ENCODE peak calls at places on chromosomes 12 and 14, in eight cellular contexts. H, S, P, D, M, A, R and E are unnamed samples.

GRCh38 chr12:110689601-110690430 is 901 bp upstream of the HVCN1 start:
- DNase-seq in H (peak), S (no peak), P (no peak), D (no peak), M (peak), A (no peak), R (peak), E (no peak)

GRCh38 chr14:95758331-95758730 is 44.4 kb upstream of the TCL1A start:
- DNase-seq in H (no peak), S (no peak), P (no peak), D (no peak), M (no peak), A (no peak), R (no peak), E (no peak)

GRCh38 chr12:85923767-85924331 is 49.8 kb downstream of the NTS start:
- DNase-seq in H (peak), S (no peak), P (no peak), D (no peak), M (peak), A (no peak), R (peak), E (no peak)

GRCh38 chr12:115963030-115963480 is 314.4 kb downstream of the MED13L start:
- DNase-seq in H (peak), S (no peak), P (no peak), D (no peak), M (peak), A (no peak), R (no peak), E (no peak)

GRCh38 chr12:90652280-90652679 is 302.7 kb downstream of the CCER1 start:
- DNase-seq in H (no peak), S (no peak), P (no peak), D (no peak), M (no peak), A (no peak), R (no peak), E (no peak)

GRCh38 chr14:104595911-104596450 is 8.6 kb downstream of the TMEM179 start:
- DNase-seq in H (no peak), S (no peak), P (no peak), D (no peak), M (no peak), A (no peak), R (no peak), E (no peak)

GRCh38 chr14:85481471-85481870 is 48.5 kb upstream of the FLRT2 start:
- DNase-seq in H (no peak), S (no peak), P (no peak), D (no peak), M (no peak), A (no peak), R (no peak), E (no peak)

GRCh38 chr12:52125499-52125900 is 46.0 kb downstream of the SMIM41 start:
- DNase-seq in H (no peak), S (no peak), P (no peak), D (no peak), M (no peak), A (peak), R (no peak), E (no peak)

GRCh38 chr14:23725980-23726746 is 90.0 kb downstream of the DHRS2 start:
- DNase-seq in H (peak), S (no peak), P (no peak), D (no peak), M (no peak), A (no peak), R (no peak), E (no peak)

GRCh38 chr12:89067436-89067835 is 284.9 kb downstream of the DUSP6 start:
- DNase-seq in H (peak), S (no peak), P (no peak), D (no peak), M (peak), A (no peak), R (no peak), E (no peak)

GRCh38 chr12:100404769-100405407 is 48.0 kb downstream of the SLC17A8 start:
- DNase-seq in H (peak), S (no peak), P (no peak), D (no peak), M (peak), A (peak), R (peak), E (no peak)

GRCh38 chr12:88951177-88951576 is 370.9 kb upstream of the KITLG start:
- DNase-seq in H (no peak), S (no peak), P (no peak), D (no peak), M (no peak), A (no peak), R (no peak), E (no peak)

GRCh38 chr12:115956236-115956635 is 321.3 kb downstream of the MED13L start:
- DNase-seq in H (no peak), S (no peak), P (no peak), D (no peak), M (no peak), A (no peak), R (no peak), E (no peak)

GRCh38 chr12:9880532-9880931 is 757 bp upstream of the KLRF2 start:
- DNase-seq in H (no peak), S (no peak), P (no peak), D (no peak), M (no peak), A (no peak), R (no peak), E (no peak)

GRCh38 chr12:11650279-11650696 is 814 bp downstream of the ETV6 start:
- DNase-seq in H (no peak), S (peak), P (no peak), D (no peak), M (no peak), A (no peak), R (no peak), E (no peak)

GRCh38 chr14:104548802-104549535 is 30.6 kb upstream of the C14orf180 start:
- DNase-seq in H (no peak), S (peak), P (no peak), D (peak), M (no peak), A (peak), R (no peak), E (no peak)

GRCh38 chr12:2185751-2186341 is 133.1 kb downstream of the CACNA1C start:
- DNase-seq in H (no peak), S (no peak), P (no peak), D (no peak), M (no peak), A (no peak), R (no peak), E (no peak)

GRCh38 chr12:2179953-2180736 is 127.4 kb downstream of the CACNA1C start:
- DNase-seq in H (peak), S (peak), P (peak), D (peak), M (peak), A (peak), R (no peak), E (no peak)

GRCh38 chr12:2180737-2181082 is 127.9 kb downstream of the CACNA1C start:
- DNase-seq in H (no peak), S (no peak), P (no peak), D (no peak), M (no peak), A (peak), R (no peak), E (no peak)

GRCh38 chr12:2187195-2187963 is 134.6 kb downstream of the CACNA1C start:
- DNase-seq in H (no peak), S (no peak), P (no peak), D (no peak), M (no peak), A (no peak), R (peak), E (no peak)

GRCh38 chr12:2183556-2184541 is 131.1 kb downstream of the CACNA1C start:
- DNase-seq in H (peak), S (no peak), P (no peak), D (no peak), M (peak), A (no peak), R (peak), E (no peak)
- TF ChIP-seq CTCF in H (peak), S (peak), P (no peak), D (no peak), M (peak), A (no peak), R (peak), E (no peak)

GRCh38 chr12:56221757-56222530 is at the start of gene RNF41:
- DNase-seq in H (peak), S (peak), P (peak), D (peak), M (peak), A (peak), R (peak), E (peak)
- TF ChIP-seq CTCF in H (no peak), S (no peak), P (no peak), D (peak), M (peak), A (no peak), R (peak), E (no peak)

GRCh38 chr14:78016532-78016931 is 153.6 kb upstream of the NRXN3 start:
- DNase-seq in H (no peak), S (no peak), P (no peak), D (no peak), M (no peak), A (no peak), R (no peak), E (no peak)

GRCh38 chr14:78023112-78023511 is 147.1 kb upstream of the NRXN3 start:
- DNase-seq in H (no peak), S (no peak), P (no peak), D (no peak), M (no peak), A (no peak), R (no peak), E (no peak)

GRCh38 chr14:78018283-78018682 is 151.9 kb upstream of the NRXN3 start:
- DNase-seq in H (no peak), S (no peak), P (no peak), D (no peak), M (no peak), A (no peak), R (no peak), E (no peak)

DNA sequence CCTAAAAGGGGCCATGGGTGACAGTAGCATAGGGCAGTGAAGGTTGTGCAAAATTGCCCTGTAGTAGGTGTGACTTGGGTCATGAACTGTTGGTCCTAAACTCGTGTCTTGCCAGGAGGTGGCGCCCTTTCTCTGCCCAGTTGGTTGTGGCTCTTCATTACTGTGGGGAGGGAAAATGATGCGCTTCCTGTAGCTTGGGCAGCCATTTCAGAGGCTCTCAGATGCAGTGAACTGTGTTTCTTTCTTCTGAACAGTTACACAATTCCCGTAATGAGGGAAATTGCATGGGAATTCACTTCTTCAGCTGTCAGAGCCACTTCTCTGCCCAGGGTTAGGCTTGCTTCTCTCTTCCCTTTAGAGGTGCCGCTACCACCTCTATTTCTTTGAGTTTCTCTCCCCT is 148.1 kb upstream of the NRXN3 start:
- DNase-seq in H (peak), S (peak), P (no peak), D (peak), M (peak), A (no peak), R (peak), E (no peak)
- TF ChIP-seq CTCF in H (peak), S (peak), P (no peak), D (peak), M (peak), A (no peak), R (peak), E (no peak)

GRCh38 chr12:6936642-6937480 is 6.8 kb upstream of the RNU7-1 start:
- DNase-seq in H (no peak), S (no peak), P (no peak), D (no peak), M (no peak), A (peak), R (peak), E (no peak)
- TF ChIP-seq CTCF in H (no peak), S (no peak), P (no peak), D (no peak), M (no peak), A (no peak), R (peak), E (no peak)

DNA sequence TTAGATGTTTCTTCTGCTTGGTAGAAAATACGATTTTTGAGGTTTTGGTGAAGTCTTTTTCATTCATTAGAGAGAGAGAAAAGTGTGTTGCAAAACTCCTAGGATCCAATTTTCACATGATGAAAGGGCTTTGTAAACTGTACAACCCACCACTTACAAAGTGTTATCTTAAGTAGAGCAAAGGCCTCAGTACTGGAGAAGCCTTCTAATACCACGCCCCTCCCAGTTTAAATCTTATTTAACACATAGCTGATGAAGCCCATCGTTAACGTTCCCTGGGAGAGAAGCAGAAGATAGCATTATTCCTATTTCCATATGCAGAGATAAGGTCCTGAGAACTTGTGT is 884 bp downstream of the APOLD1 start:
- DNase-seq in H (no peak), S (no peak), P (no peak), D (no peak), M (peak), A (no peak), R (no peak), E (no peak)
- TF ChIP-seq CTCF in H (no peak), S (no peak), P (no peak), D (no peak), M (no peak), A (no peak), R (no peak), E (no peak)